ENCODE peak calls at places on chromosomes 6 and 20, in seven cellular contexts. V is HepG2, R is SK-N-SH, K is GM12891, P is GM12892, M is K562, G is GM12878. B is an unnamed sample.

GRCh38 chr20:49925901-49926454 is 10.2 kb upstream of the RNF114 start:
- DNase-seq in G (no peak), V (no peak), P (no peak), K (no peak), R (no peak), M (no peak), B (no peak)

GRCh38 chr20:63703976-63704748 is 3.6 kb downstream of the ARFRP1 start:
- DNase-seq in M (peak), V (no peak), P (no peak), G (no peak), K (no peak), R (no peak), B (no peak)

GRCh38 chr6:30006170-30007131 is 54.6 kb upstream of the POLR1H start:
- DNase-seq in R (peak), G (no peak), M (no peak), P (peak), V (no peak), K (peak), B (peak)

GRCh38 chr6:129183681-129184216 is 300.8 kb downstream of the LAMA2 start:
- DNase-seq in V (no peak), P (no peak), R (no peak), M (no peak), K (no peak), G (no peak), B (no peak)

GRCh38 chr6:88629838-88630462 is 333.5 kb downstream of the RNGTT start:
- DNase-seq in K (no peak), G (no peak), M (no peak), R (no peak), P (no peak), V (no peak), B (peak)

GRCh38 chr20:50054626-50055511 is 58.1 kb downstream of the UBE2V1 start:
- DNase-seq in K (no peak), M (no peak), V (peak), R (peak), P (no peak), G (no peak), B (no peak)

GRCh38 chr6:56033451-56033850 is 158.1 kb upstream of the BMP5 start:
- DNase-seq in R (no peak), K (no peak), M (no peak), P (no peak), G (no peak), V (no peak), B (no peak)

GRCh38 chr6:27507041-27507956 is 34.4 kb upstream of the ZNF184 start:
- DNase-seq in P (no peak), M (no peak), V (no peak), G (no peak), K (no peak), R (no peak), B (no peak)

GRCh38 chr20:34774886-34775285 is 50.6 kb downstream of the NCOA6 start:
- DNase-seq in R (no peak), K (no peak), M (no peak), P (no peak), G (no peak), V (no peak), B (no peak)

GRCh38 chr6:106085984-106086832 is at the start of gene PRDM1:
- DNase-seq in R (peak), P (peak), K (peak), V (no peak), M (peak), G (peak), B (peak)

GRCh38 chr6:26016326-26017275 is 54.0 kb downstream of the TRIM38 start:
- DNase-seq in P (no peak), V (no peak), K (no peak), G (no peak), M (no peak), R (no peak), B (no peak)

GRCh38 chr6:163714179-163714578 is 299.7 kb downstream of the QKI start:
- DNase-seq in P (no peak), M (no peak), G (no peak), V (no peak), K (no peak), R (no peak), B (no peak)

GRCh38 chr6:106560966-106561740 is 68.1 kb downstream of the RTN4IP1 start:
- DNase-seq in P (no peak), V (no peak), G (no peak), M (no peak), K (no peak), R (no peak), B (no peak)

GRCh38 chr20:50276119-50277063 is 85.8 kb downstream of the CEBPB start:
- DNase-seq in M (no peak), K (no peak), P (no peak), V (no peak), G (no peak), R (no peak), B (no peak)

GRCh38 chr6:4225207-4225872 is 90.0 kb upstream of the ECI2 start:
- DNase-seq in M (no peak), K (no peak), G (no peak), P (no peak), R (no peak), V (peak), B (no peak)

GRCh38 chr6:116064626-116065025 is 3.9 kb upstream of the FRK start:
- DNase-seq in R (no peak), M (no peak), K (no peak), V (no peak), G (no peak), P (no peak), B (no peak)

GRCh38 chr6:41446132-41446531 is 100.0 kb upstream of the FOXP4 start:
- DNase-seq in R (no peak), V (no peak), G (no peak), P (no peak), M (no peak), K (no peak), B (no peak)

GRCh38 chr6:134984821-134985220 is 34.9 kb upstream of the ALDH8A1 start:
- DNase-seq in M (no peak), P (no peak), R (no peak), K (no peak), V (no peak), G (no peak), B (no peak)

GRCh38 chr6:13992417-13993055 is 67.8 kb downstream of the RNF182 start:
- DNase-seq in V (no peak), G (no peak), M (peak), R (no peak), K (no peak), P (no peak), B (no peak)

GRCh38 chr6:97282238-97282725 is 734 bp downstream of the MMS22L start:
- DNase-seq in R (peak), M (peak), V (peak), G (no peak), K (no peak), P (no peak), B (no peak)

GRCh38 chr6:97282726-97283617 is at the start of gene MMS22L:
- DNase-seq in V (peak), G (peak), R (peak), K (peak), P (peak), M (peak), B (peak)

GRCh38 chr6:97275809-97276208 is 7.2 kb downstream of the MMS22L start:
- DNase-seq in K (no peak), M (no peak), V (no peak), R (no peak), P (no peak), G (no peak), B (no peak)

DNA sequence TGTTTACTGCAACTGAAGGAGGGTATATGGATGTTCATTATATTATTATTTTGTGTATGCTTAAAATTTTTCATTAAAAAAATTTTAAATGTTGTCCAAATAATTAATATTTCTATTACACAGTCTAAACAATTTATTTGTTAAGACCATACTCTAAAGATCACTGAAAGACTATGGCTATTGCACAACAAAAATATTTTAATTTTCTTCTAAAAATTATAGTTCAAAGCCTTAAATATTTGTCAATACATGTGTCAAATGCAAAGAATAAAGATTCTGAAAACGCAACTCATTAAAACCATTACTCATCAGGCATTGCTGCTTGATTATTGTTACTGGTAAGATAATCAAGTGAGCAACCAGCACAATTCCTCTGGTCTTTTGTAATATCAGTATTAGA is 2.2 kb downstream of the MMS22L start:
- DNase-seq in K (no peak), P (no peak), V (no peak), M (no peak), G (no peak), R (no peak), B (no peak)
- TF ChIP-seq TAF1 in K (no peak), P (no peak), V (no peak), M (no peak), G (no peak), R (no peak), B (no peak)

GRCh38 chr20:22403860-22404608 is 180.3 kb downstream of the FOXA2 start:
- DNase-seq in G (no peak), R (no peak), P (no peak), K (no peak), V (peak), M (no peak), B (no peak)
- TF ChIP-seq TAF1 in G (no peak), R (no peak), P (no peak), K (no peak), V (no peak), M (no peak), B (no peak)

DNA sequence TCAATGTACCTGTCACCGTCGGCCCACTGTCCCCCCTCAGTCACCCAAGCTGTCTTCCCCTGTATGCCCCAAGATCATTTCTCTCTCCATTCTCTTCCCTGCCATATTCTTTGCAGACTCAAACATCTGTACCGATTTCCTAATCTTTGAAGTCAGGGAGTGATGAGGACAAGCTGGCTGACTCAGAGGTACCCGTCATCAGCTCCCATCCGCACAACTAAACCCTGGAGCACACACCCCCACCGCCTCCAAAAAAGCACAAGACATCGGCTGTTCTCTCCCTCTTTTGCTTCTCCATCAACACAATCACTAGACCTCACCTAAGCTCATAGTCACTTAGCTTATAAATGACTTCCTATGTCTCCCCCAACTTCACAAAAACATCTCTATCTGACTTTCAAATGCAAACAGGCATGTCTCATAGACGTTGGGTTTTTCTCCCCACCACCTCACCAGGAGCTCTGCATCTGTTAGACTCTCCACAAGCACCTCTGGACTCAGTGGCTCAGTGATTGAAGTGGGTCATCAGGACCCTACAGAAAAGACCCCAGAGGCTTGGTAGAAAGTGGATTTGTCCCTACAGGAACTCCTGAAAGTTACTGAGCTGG is 11.5 kb upstream of the NFATC2 start:
- DNase-seq in V (no peak), K (no peak), M (no peak), P (no peak), R (no peak), G (no peak), B (no peak)
- TF ChIP-seq TAF1 in V (no peak), K (no peak), M (no peak), P (no peak), R (no peak), G (no peak), B (no peak)

DNA sequence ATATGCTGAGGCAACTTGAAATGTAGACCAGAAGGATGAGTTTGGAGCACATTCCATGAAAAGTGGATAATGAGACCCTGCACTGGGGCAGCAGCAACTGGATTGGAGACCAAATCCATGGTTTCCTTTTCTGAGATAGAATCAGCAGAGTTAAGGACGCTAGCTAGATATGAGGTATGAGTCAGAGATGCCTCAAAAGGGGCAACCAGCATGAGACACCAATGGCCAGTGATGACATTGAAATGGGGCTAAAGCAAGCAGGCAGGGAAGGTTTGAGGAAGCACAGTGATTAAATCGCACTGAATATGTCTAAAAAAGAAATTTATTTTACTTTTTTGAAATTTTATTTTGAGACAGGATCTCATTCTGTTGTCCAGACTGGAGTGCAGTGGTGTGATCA is 802.4 kb downstream of the TFAP2A start:
- DNase-seq in G (no peak), R (no peak), M (no peak), V (no peak), K (no peak), P (no peak), B (no peak)
- TF ChIP-seq TAF1 in G (no peak), R (no peak), M (no peak), V (no peak), K (no peak), P (no peak), B (no peak)

GRCh38 chr6:126383203-126383602 is 43.3 kb downstream of the CENPW start:
- DNase-seq in G (no peak), R (no peak), K (no peak), P (no peak), M (no peak), V (no peak), B (no peak)
- TF ChIP-seq TAF1 in G (no peak), R (no peak), K (no peak), P (no peak), M (no peak), V (no peak), B (no peak)

GRCh38 chr6:33693186-33694158 is 18.0 kb downstream of the UQCC2 start:
- DNase-seq in R (peak), K (no peak), P (no peak), V (no peak), G (no peak), M (no peak), B (no peak)

GRCh38 chr6:33691456-33692077 is 19.9 kb downstream of the UQCC2 start:
- DNase-seq in R (peak), V (no peak), G (no peak), M (no peak), P (no peak), K (no peak), B (no peak)

GRCh38 chr6:33692078-33692759 is 19.3 kb downstream of the UQCC2 start:
- DNase-seq in V (no peak), M (no peak), K (no peak), G (no peak), P (no peak), R (no peak), B (no peak)

GRCh38 chr6:33694401-33694931 is 17.0 kb downstream of the UQCC2 start:
- DNase-seq in R (peak), K (no peak), V (no peak), P (no peak), G (no peak), M (peak), B (no peak)

DNA sequence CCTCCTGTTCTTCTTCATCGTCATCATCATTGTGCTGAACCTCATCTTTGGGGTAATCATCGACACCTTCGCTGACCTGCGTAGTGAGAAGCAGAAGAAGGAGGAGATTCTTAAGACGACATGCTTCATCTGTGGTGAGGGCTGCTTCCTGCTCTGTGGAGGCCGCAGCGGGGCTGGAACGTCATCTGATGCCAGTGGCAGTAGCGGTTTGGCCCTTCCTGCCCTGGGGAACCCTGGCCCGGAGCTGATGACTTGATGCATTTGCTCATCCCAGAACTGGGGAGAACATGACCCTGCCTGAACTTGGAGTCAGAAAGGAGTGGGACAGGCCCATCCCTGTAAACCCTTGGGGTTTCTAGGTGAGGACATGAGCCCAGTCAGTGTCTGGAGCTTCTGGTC is 18.7 kb downstream of the UQCC2 start:
- DNase-seq in V (no peak), M (no peak), G (no peak), R (no peak), K (no peak), P (no peak), B (no peak)
- TF ChIP-seq TAF1 in V (no peak), M (no peak), G (no peak), R (no peak), K (no peak), P (no peak), B (no peak)

GRCh38 chr6:1551236-1551635 is 58.5 kb upstream of the FOXC1 start:
- DNase-seq in G (no peak), R (no peak), V (no peak), K (no peak), P (no peak), M (no peak), B (no peak)

GRCh38 chr6:1552296-1552761 is 57.4 kb upstream of the FOXC1 start:
- DNase-seq in R (no peak), K (no peak), M (peak), P (no peak), G (no peak), V (peak), B (no peak)

GRCh38 chr6:1554881-1555569 is 54.7 kb upstream of the FOXC1 start:
- DNase-seq in G (no peak), V (no peak), R (peak), M (peak), P (peak), K (peak), B (no peak)

GRCh38 chr6:1554241-1554880 is 55.4 kb upstream of the FOXC1 start:
- DNase-seq in V (no peak), K (no peak), M (no peak), G (peak), P (peak), R (no peak), B (no peak)

DNA sequence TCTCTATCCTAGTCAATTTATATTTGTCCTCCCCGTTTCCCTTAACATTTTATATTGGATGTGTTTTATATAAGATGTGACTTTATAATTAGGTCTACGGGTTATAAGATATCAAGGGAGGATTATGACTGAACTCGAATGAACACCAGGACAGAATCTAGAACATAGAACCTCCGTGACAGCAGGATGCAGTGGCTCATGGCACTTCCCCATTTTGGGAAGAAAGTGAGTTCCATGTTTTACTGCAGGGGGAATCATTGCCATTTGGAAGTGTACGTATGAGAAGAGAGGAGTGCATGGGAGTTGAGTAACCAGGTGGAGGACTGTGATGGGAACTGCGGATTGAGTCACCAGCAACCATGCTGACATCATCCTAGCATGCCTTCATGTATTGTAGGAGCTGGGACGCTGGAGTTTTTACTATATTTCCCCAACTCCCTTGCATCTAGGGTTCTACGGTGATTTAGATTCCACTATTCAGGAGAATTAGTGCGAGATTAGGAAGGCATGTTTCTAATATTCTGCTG is 56.1 kb upstream of the FOXC1 start:
- DNase-seq in G (no peak), P (no peak), M (no peak), R (no peak), V (no peak), K (no peak), B (no peak)
- TF ChIP-seq TAF1 in G (no peak), P (no peak), M (no peak), R (no peak), V (no peak), K (no peak), B (no peak)